ENCODE peak calls at places on chromosomes 1 and 21, in four cellular contexts. H is GM12878, G is HEK293T, O is K562. F is an unnamed sample.

GRCh38 chr1:24127801-24128363 is 15.1 kb downstream of the IL22RA1 start:
- DNase-seq in H (no peak), G (no peak), O (no peak), F (no peak)

GRCh38 chr1:59261537-59261936 is 35.4 kb upstream of the FGGY start:
- DNase-seq in H (no peak), G (no peak), O (no peak), F (no peak)

GRCh38 chr21:41411449-41412089 is 14.5 kb upstream of the MX1 start:
- DNase-seq in H (peak; percentile 40), G (no peak), O (no peak), F (no peak)

GRCh38 chr1:227915564-227916553 is 31.9 kb downstream of the WNT9A start:
- DNase-seq in H (no peak), G (no peak), O (no peak), F (no peak)

GRCh38 chr1:58883037-58883887 is 99.4 kb upstream of the JUN start:
- DNase-seq in H (no peak), G (no peak), O (peak; percentile 41), F (no peak)

GRCh38 chr1:31802190-31803150 is 13.4 kb downstream of the SPOCD1 start:
- DNase-seq in H (no peak), G (no peak), O (no peak), F (no peak)

GRCh38 chr1:19044975-19045831 is 88.7 kb upstream of the IFFO2 start:
- DNase-seq in H (no peak), G (no peak), O (no peak), F (peak; percentile 3)

GRCh38 chr1:32893198-32894018 is 7.1 kb downstream of the HPCA start:
- DNase-seq in H (no peak), G (peak; percentile 70), O (peak; percentile 86), F (peak; percentile 68)

GRCh38 chr1:163535807-163536206 is 214.1 kb downstream of the NUF2 start:
- DNase-seq in H (no peak), G (no peak), O (no peak), F (peak; percentile 12)

GRCh38 chr1:197915797-197916686 is 1.1 kb upstream of the LHX9 start:
- DNase-seq in H (no peak), G (peak; percentile 84), O (peak; percentile 47), F (peak; percentile 90)

GRCh38 chr1:40371707-40372258 is 1.7 kb upstream of the SMAP2 start:
- DNase-seq in H (no peak), G (no peak), O (no peak), F (no peak)

GRCh38 chr21:46404306-46404705 is 54.4 kb upstream of the DIP2A start:
- DNase-seq in H (no peak), G (no peak), O (no peak), F (no peak)

GRCh38 chr1:18836654-18837053 is 22.8 kb downstream of the TAS1R2 start:
- DNase-seq in H (no peak), G (peak; percentile 30), O (peak; percentile 85), F (peak; percentile 41)

GRCh38 chr1:153404086-153404635 is 12.2 kb upstream of the S100A7A start:
- DNase-seq in H (no peak), G (no peak), O (no peak), F (no peak)

GRCh38 chr1:246068113-246068512 is 439.0 kb downstream of the SMYD3 start:
- DNase-seq in H (no peak), G (no peak), O (no peak), F (no peak)

GRCh38 chr1:233025156-233025555 is 74.7 kb downstream of the NTPCR start:
- DNase-seq in H (no peak), G (peak; percentile 55), O (no peak), F (peak; percentile 55)

GRCh38 chr1:96721382-96722160 is at the start of gene PTBP2:
- DNase-seq in H (peak; percentile 25), G (peak; percentile 96), O (peak; percentile 74), F (peak; percentile 95)

GRCh38 chr1:201224671-201225400 is 34.2 kb downstream of the IGFN1 start:
- DNase-seq in H (no peak), G (no peak), O (no peak), F (no peak)

GRCh38 chr1:53267761-53268160 is 29.4 kb upstream of the MAGOH start:
- DNase-seq in H (no peak), G (no peak), O (no peak), F (no peak)

GRCh38 chr1:59845091-59845490 is 30.3 kb downstream of the HOOK1 start:
- DNase-seq in H (no peak), G (no peak), O (no peak), F (no peak)

GRCh38 chr1:234616644-234617043 is 6.7 kb upstream of the IRF2BP2 start:
- DNase-seq in H (no peak), G (no peak), O (no peak), F (no peak)

GRCh38 chr21:45926281-45926680 is 55.3 kb upstream of the COL6A1 start:
- DNase-seq in H (no peak), G (peak; percentile 38), O (no peak), F (no peak)

GRCh38 chr1:110241516-110241915 is 31.4 kb downstream of the KCNC4 start:
- DNase-seq in H (no peak), G (no peak), O (no peak), F (no peak)

GRCh38 chr1:68725353-68725752 is 228.5 kb upstream of the DEPDC1 start:
- DNase-seq in H (no peak), G (no peak), O (no peak), F (peak; percentile 73)

GRCh38 chr1:2483970-2484369 is 7.9 kb downstream of the PLCH2 start:
- DNase-seq in H (no peak), G (no peak), O (no peak), F (no peak)

GRCh38 chr1:86523670-86524354 is 23.1 kb upstream of the CLCA4 start:
- DNase-seq in H (no peak), G (no peak), O (no peak), F (no peak)

GRCh38 chr1:209576392-209576791 is 7.1 kb upstream of the CAMK1G start:
- DNase-seq in H (no peak), G (no peak), O (no peak), F (no peak)
- TF ChIP-seq FOXM1 in H (no peak), G (no peak), O (no peak), F (no peak)

GRCh38 chr1:236038034-236038433 is 26.9 kb downstream of the NID1 start:
- DNase-seq in H (no peak), G (no peak), O (no peak), F (no peak)

GRCh38 chr1:236039736-236040670 is 24.9 kb downstream of the NID1 start:
- DNase-seq in H (no peak), G (peak; percentile 46), O (no peak), F (no peak)

GRCh38 chr1:236033336-236033735 is 31.6 kb downstream of the NID1 start:
- DNase-seq in H (no peak), G (no peak), O (no peak), F (no peak)

GRCh38 chr1:236030572-236030971 is 34.3 kb downstream of the NID1 start:
- DNase-seq in H (no peak), G (no peak), O (no peak), F (no peak)

GRCh38 chr1:236035681-236036101 is 29.2 kb downstream of the NID1 start:
- DNase-seq in H (no peak), G (no peak), O (no peak), F (no peak)
- TF ChIP-seq FOXM1 in H (no peak), G (no peak), O (no peak), F (no peak)

GRCh38 chr1:22776051-22776611 is 65.5 kb downstream of the EPHB2 start:
- DNase-seq in H (no peak), G (no peak), O (no peak), F (peak; percentile 57)
- TF ChIP-seq FOXM1 in H (no peak), G (no peak), O (no peak), F (no peak)

DNA sequence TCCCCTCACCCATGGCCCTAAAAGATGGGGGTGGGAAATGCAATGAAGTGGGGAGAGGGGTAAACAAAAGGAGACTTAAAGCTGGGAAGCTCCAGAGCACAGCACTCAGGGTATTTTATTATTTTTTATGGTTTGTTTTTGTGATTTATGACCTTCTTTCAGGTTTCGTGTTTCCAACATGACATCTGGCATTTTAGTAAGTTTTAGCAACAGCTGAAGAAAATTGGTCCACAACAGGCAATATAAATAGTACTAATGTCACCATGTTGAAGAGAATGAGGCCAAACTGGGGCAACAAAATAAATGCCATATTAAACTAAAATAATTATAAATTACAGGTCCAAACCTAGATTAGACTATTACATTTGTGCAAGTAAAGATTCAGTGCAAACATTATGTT is 56.3 kb downstream of the TBX15 start:
- DNase-seq in H (no peak), G (no peak), O (no peak), F (no peak)
- TF ChIP-seq FOXM1 in H (no peak), G (no peak), O (no peak), F (no peak)

GRCh38 chr1:207404849-207405525 is 49.1 kb upstream of the CR2 start:
- DNase-seq in H (no peak), G (peak; percentile 65), O (peak; percentile 66), F (peak; percentile 52)
- TF ChIP-seq FOXM1 in H (no peak), G (no peak), O (no peak), F (no peak)

GRCh38 chr1:175808573-175808972 is 65.2 kb upstream of the TNR start:
- DNase-seq in H (no peak), G (no peak), O (no peak), F (no peak)

GRCh38 chr1:175803413-175803812 is 60.0 kb upstream of the TNR start:
- DNase-seq in H (no peak), G (no peak), O (no peak), F (no peak)

GRCh38 chr1:175801979-175802378 is 58.6 kb upstream of the TNR start:
- DNase-seq in H (no peak), G (no peak), O (no peak), F (no peak)

GRCh38 chr1:175802407-175803123 is 59.2 kb upstream of the TNR start:
- DNase-seq in H (no peak), G (no peak), O (peak; percentile 17), F (no peak)

GRCh38 chr1:175804556-175804955 is 61.2 kb upstream of the TNR start:
- DNase-seq in H (no peak), G (no peak), O (no peak), F (peak; percentile 20)
- TF ChIP-seq FOXM1 in H (no peak), G (no peak), O (no peak), F (no peak)